ENCODE peak calls at places on chromosomes 5 and 9, in four cellular contexts. V is GM10248, C is T-cell, Q is aorta. D is an unnamed sample.

GRCh38 chr5:94345257-94345656 is 273.1 kb downstream of the KIAA0825 start:
- DNase-seq in V (no peak), C (no peak), Q (no peak), D (no peak)

GRCh38 chr9:85521331-85522197 is 220.2 kb downstream of the AGTPBP1 start:
- DNase-seq in V (no peak), C (no peak), Q (no peak), D (no peak)

GRCh38 chr9:13716620-13717019 is 437.1 kb upstream of the MPDZ start:
- DNase-seq in V (no peak), C (no peak), Q (no peak), D (no peak)

GRCh38 chr9:123742009-123742767 is 187.7 kb downstream of the DENND1A start:
- DNase-seq in V (no peak), C (no peak), Q (no peak), D (no peak)

GRCh38 chr9:125137200-125137599 is 6.1 kb downstream of the SCAI start:
- DNase-seq in V (no peak), C (no peak), Q (no peak), D (no peak)

GRCh38 chr5:6634327-6634713 is 1.1 kb downstream of the SRD5A1 start:
- DNase-seq in V (peak; percentile 56), C (no peak), Q (no peak), D (no peak)

GRCh38 chr5:179623001-179623905 is at the start of gene HNRNPH1:
- DNase-seq in V (peak; percentile 99), C (peak; percentile 96), Q (peak; percentile 99), D (peak; percentile 98)

GRCh38 chr5:167908596-167908995 is 382.8 kb upstream of the WWC1 start:
- DNase-seq in V (no peak), C (no peak), Q (no peak), D (no peak)

GRCh38 chr9:137318976-137319375 is 16.9 kb upstream of the NRARP start:
- DNase-seq in V (no peak), C (no peak), Q (peak; percentile 89), D (no peak)

GRCh38 chr5:34499001-34499734 is 157.0 kb upstream of the RAI14 start:
- DNase-seq in V (peak; percentile 37), C (no peak), Q (no peak), D (no peak)

GRCh38 chr9:114588671-114589526 is 1.3 kb downstream of the ATP6V1G1 start:
- DNase-seq in V (no peak), C (no peak), Q (no peak), D (no peak)

GRCh38 chr9:97906236-97906831 is 16.0 kb downstream of the TRMO start:
- DNase-seq in V (no peak), C (peak; percentile 53), Q (no peak), D (peak; percentile 67)

GRCh38 chr9:124222918-124223720 is 34.6 kb upstream of the NEK6 start:
- DNase-seq in V (no peak), C (no peak), Q (peak; percentile 85), D (peak; percentile 89)

D was measured in upper lobe of right lung.